ENCODE peak calls at places on chromosome 2, in eight cellular contexts. One of them, this sample, is unnamed.

GRCh38 chr2:88950010-88950409 is 258.5 kb downstream of the RPIA start:
- DNase-seq in cardiac fibroblast: peak
- DNase-seq in IMR-90: no peak
- DNase-seq in lung: no peak
- DNase-seq in stomach: no peak
- DNase-seq in breast epithelium: no peak
- DNase-seq in PC-9: no peak
- DNase-seq in sigmoid colon: no peak
- DNase-seq in this sample: no peak

GRCh38 chr2:173159794-173160463 is 84.3 kb downstream of the MAP3K20 start:
- DNase-seq in cardiac fibroblast: peak
- DNase-seq in IMR-90: peak
- DNase-seq in lung: peak
- DNase-seq in stomach: peak
- DNase-seq in breast epithelium: peak
- DNase-seq in PC-9: peak
- DNase-seq in sigmoid colon: peak
- DNase-seq in this sample: no peak

GRCh38 chr2:44389895-44390294 is 28.1 kb downstream of the CAMKMT start:
- DNase-seq in cardiac fibroblast: peak
- DNase-seq in IMR-90: no peak
- DNase-seq in lung: no peak
- DNase-seq in stomach: no peak
- DNase-seq in breast epithelium: no peak
- DNase-seq in PC-9: no peak
- DNase-seq in sigmoid colon: no peak
- DNase-seq in this sample: no peak

GRCh38 chr2:222448806-222449205 is 24.5 kb downstream of the SGPP2 start:
- DNase-seq in cardiac fibroblast: peak
- DNase-seq in IMR-90: peak
- DNase-seq in lung: peak
- DNase-seq in stomach: no peak
- DNase-seq in breast epithelium: no peak
- DNase-seq in PC-9: no peak
- DNase-seq in sigmoid colon: peak
- DNase-seq in this sample: no peak

GRCh38 chr2:237228226-237228625 is 142.5 kb downstream of the COPS8 start:
- DNase-seq in cardiac fibroblast: no peak
- DNase-seq in IMR-90: no peak
- DNase-seq in lung: no peak
- DNase-seq in stomach: no peak
- DNase-seq in breast epithelium: no peak
- DNase-seq in PC-9: no peak
- DNase-seq in sigmoid colon: no peak
- DNase-seq in this sample: no peak

GRCh38 chr2:168495524-168495923 is 39.5 kb downstream of the CERS6 start:
- DNase-seq in cardiac fibroblast: no peak
- DNase-seq in IMR-90: no peak
- DNase-seq in lung: no peak
- DNase-seq in stomach: no peak
- DNase-seq in breast epithelium: no peak
- DNase-seq in PC-9: no peak
- DNase-seq in sigmoid colon: no peak
- DNase-seq in this sample: no peak

GRCh38 chr2:223697921-223698645 is 95.9 kb upstream of the SCG2 start:
- DNase-seq in cardiac fibroblast: no peak
- DNase-seq in IMR-90: peak
- DNase-seq in lung: no peak
- DNase-seq in stomach: no peak
- DNase-seq in breast epithelium: no peak
- DNase-seq in PC-9: no peak
- DNase-seq in sigmoid colon: no peak
- DNase-seq in this sample: no peak

GRCh38 chr2:27663463-27664244 is at the start of the genes SLC4A1AP and SUPT7L:
- DNase-seq in cardiac fibroblast: peak
- DNase-seq in IMR-90: peak
- DNase-seq in lung: peak
- DNase-seq in stomach: peak
- DNase-seq in breast epithelium: peak
- DNase-seq in PC-9: peak
- DNase-seq in sigmoid colon: peak
- DNase-seq in this sample: peak

GRCh38 chr2:217978536-217979150 is 24.2 kb downstream of the TNS1 start:
- DNase-seq in cardiac fibroblast: no peak
- DNase-seq in IMR-90: no peak
- DNase-seq in lung: no peak
- DNase-seq in stomach: peak
- DNase-seq in breast epithelium: no peak
- DNase-seq in PC-9: no peak
- DNase-seq in sigmoid colon: peak
- DNase-seq in this sample: no peak

GRCh38 chr2:529425-529824 is 147.8 kb downstream of the TMEM18 start:
- DNase-seq in cardiac fibroblast: peak
- DNase-seq in IMR-90: peak
- DNase-seq in lung: no peak
- DNase-seq in stomach: no peak
- DNase-seq in breast epithelium: no peak
- DNase-seq in PC-9: peak
- DNase-seq in sigmoid colon: no peak
- DNase-seq in this sample: no peak

GRCh38 chr2:121189011-121189410 is 96.0 kb downstream of the TFCP2L1 start:
- DNase-seq in cardiac fibroblast: peak
- DNase-seq in IMR-90: no peak
- DNase-seq in lung: peak
- DNase-seq in stomach: no peak
- DNase-seq in breast epithelium: no peak
- DNase-seq in PC-9: no peak
- DNase-seq in sigmoid colon: peak
- DNase-seq in this sample: no peak

GRCh38 chr2:28449489-28450395 is 46.1 kb upstream of the PLB1 start:
- DNase-seq in cardiac fibroblast: peak
- DNase-seq in IMR-90: peak
- DNase-seq in lung: no peak
- DNase-seq in stomach: no peak
- DNase-seq in breast epithelium: no peak
- DNase-seq in PC-9: peak
- DNase-seq in sigmoid colon: peak
- DNase-seq in this sample: no peak

GRCh38 chr2:146572598-146572997 is 1272.2 kb upstream of the ACVR2A start:
- DNase-seq in cardiac fibroblast: no peak
- DNase-seq in IMR-90: peak
- DNase-seq in lung: no peak
- DNase-seq in stomach: no peak
- DNase-seq in breast epithelium: no peak
- DNase-seq in PC-9: no peak
- DNase-seq in sigmoid colon: no peak
- DNase-seq in this sample: no peak

GRCh38 chr2:96329416-96329815 is 4.3 kb downstream of the ITPRIPL1 start:
- DNase-seq in cardiac fibroblast: peak
- DNase-seq in IMR-90: peak
- DNase-seq in lung: no peak
- DNase-seq in stomach: no peak
- DNase-seq in breast epithelium: no peak
- DNase-seq in PC-9: peak
- DNase-seq in sigmoid colon: no peak
- DNase-seq in this sample: no peak

GRCh38 chr2:151947524-151948165 is 119.4 kb upstream of the ARL5A start:
- DNase-seq in cardiac fibroblast: peak
- DNase-seq in IMR-90: no peak
- DNase-seq in lung: peak
- DNase-seq in stomach: peak
- DNase-seq in breast epithelium: peak
- DNase-seq in PC-9: no peak
- DNase-seq in sigmoid colon: no peak
- DNase-seq in this sample: no peak
- TF ChIP-seq CTCF in cardiac fibroblast: no peak
- TF ChIP-seq CTCF in IMR-90: no peak
- TF ChIP-seq CTCF in lung: no peak
- TF ChIP-seq CTCF in stomach: no peak
- TF ChIP-seq CTCF in breast epithelium: no peak
- TF ChIP-seq CTCF in PC-9: peak
- TF ChIP-seq CTCF in sigmoid colon: no peak
- TF ChIP-seq CTCF in this sample: peak

GRCh38 chr2:25292408-25292807 is 49.3 kb downstream of the DNMT3A start:
- DNase-seq in cardiac fibroblast: no peak
- DNase-seq in IMR-90: no peak
- DNase-seq in lung: no peak
- DNase-seq in stomach: no peak
- DNase-seq in breast epithelium: no peak
- DNase-seq in PC-9: no peak
- DNase-seq in sigmoid colon: no peak
- DNase-seq in this sample: no peak

GRCh38 chr2:25293145-25293544 is 48.6 kb downstream of the DNMT3A start:
- DNase-seq in cardiac fibroblast: peak
- DNase-seq in IMR-90: peak
- DNase-seq in lung: no peak
- DNase-seq in stomach: no peak
- DNase-seq in breast epithelium: no peak
- DNase-seq in PC-9: no peak
- DNase-seq in sigmoid colon: no peak
- DNase-seq in this sample: no peak

GRCh38 chr2:25295654-25296053 is 46.1 kb downstream of the DNMT3A start:
- DNase-seq in cardiac fibroblast: no peak
- DNase-seq in IMR-90: no peak
- DNase-seq in lung: no peak
- DNase-seq in stomach: no peak
- DNase-seq in breast epithelium: no peak
- DNase-seq in PC-9: peak
- DNase-seq in sigmoid colon: no peak
- DNase-seq in this sample: no peak

GRCh38 chr2:25294573-25295462 is 46.9 kb downstream of the DNMT3A start:
- DNase-seq in cardiac fibroblast: peak
- DNase-seq in IMR-90: peak
- DNase-seq in lung: peak
- DNase-seq in stomach: peak
- DNase-seq in breast epithelium: peak
- DNase-seq in PC-9: peak
- DNase-seq in sigmoid colon: peak
- DNase-seq in this sample: peak

DNA sequence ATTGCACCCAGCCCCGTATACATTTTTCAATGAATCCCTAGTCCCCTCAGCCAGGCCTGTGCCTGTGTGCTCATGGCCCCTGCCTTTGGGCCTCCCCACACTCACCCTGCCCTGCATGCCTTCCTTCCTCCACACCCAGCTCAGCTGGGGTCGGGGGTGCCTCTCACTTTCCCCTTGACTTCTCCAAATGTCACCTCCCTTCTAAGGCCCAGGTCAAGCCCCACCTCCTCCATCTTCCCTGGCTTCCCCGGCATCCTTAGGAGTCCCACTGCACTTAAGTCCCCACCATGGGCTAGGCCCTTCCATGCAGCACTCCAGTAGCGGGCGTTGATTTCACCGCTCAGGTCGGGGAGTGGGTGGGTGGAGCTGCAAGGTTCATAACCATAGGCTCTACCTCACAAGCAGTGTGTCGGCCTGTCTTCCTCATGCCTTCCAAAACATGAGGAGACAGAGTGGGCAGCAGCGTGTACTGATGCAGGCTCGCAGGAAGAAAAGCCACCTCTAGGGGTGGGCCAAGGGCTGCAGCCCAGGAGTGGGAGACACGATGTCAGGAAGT is 47.7 kb downstream of the DNMT3A start:
- DNase-seq in cardiac fibroblast: no peak
- DNase-seq in IMR-90: no peak
- DNase-seq in lung: no peak
- DNase-seq in stomach: no peak
- DNase-seq in breast epithelium: no peak
- DNase-seq in PC-9: peak
- DNase-seq in sigmoid colon: no peak
- DNase-seq in this sample: no peak
- TF ChIP-seq CTCF in cardiac fibroblast: no peak
- TF ChIP-seq CTCF in IMR-90: no peak
- TF ChIP-seq CTCF in lung: no peak
- TF ChIP-seq CTCF in stomach: no peak
- TF ChIP-seq CTCF in breast epithelium: no peak
- TF ChIP-seq CTCF in PC-9: no peak
- TF ChIP-seq CTCF in sigmoid colon: no peak
- TF ChIP-seq CTCF in this sample: no peak

GRCh38 chr2:8954990-8955389 is 48.5 kb downstream of the MBOAT2 start:
- DNase-seq in cardiac fibroblast: no peak
- DNase-seq in IMR-90: peak
- DNase-seq in lung: no peak
- DNase-seq in stomach: no peak
- DNase-seq in breast epithelium: no peak
- DNase-seq in PC-9: no peak
- DNase-seq in sigmoid colon: no peak
- DNase-seq in this sample: no peak

GRCh38 chr2:8953525-8953924 is 50.0 kb downstream of the MBOAT2 start:
- DNase-seq in cardiac fibroblast: no peak
- DNase-seq in IMR-90: no peak
- DNase-seq in lung: no peak
- DNase-seq in stomach: no peak
- DNase-seq in breast epithelium: no peak
- DNase-seq in PC-9: no peak
- DNase-seq in sigmoid colon: no peak
- DNase-seq in this sample: no peak

GRCh38 chr2:8957593-8957992 is 45.9 kb downstream of the MBOAT2 start:
- DNase-seq in cardiac fibroblast: no peak
- DNase-seq in IMR-90: no peak
- DNase-seq in lung: no peak
- DNase-seq in stomach: no peak
- DNase-seq in breast epithelium: no peak
- DNase-seq in PC-9: no peak
- DNase-seq in sigmoid colon: no peak
- DNase-seq in this sample: no peak

DNA sequence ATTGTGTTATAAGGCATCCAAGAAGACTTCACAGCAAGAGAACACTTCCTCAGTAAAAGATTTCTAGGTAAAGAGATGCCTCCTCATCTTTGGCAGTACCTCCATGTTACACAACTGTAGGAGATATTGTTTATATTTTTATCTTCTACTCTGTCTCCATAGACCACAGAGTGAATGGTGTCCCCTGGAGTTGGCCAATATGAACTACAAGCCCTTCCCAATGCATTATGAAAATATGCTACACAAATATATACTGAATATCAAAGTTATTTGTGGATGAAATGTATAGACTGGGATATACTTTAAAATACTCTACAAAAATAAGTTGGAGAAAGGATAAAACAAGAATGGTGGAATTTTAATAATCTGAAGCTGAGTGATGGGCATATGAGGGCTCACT is 46.7 kb downstream of the MBOAT2 start:
- DNase-seq in cardiac fibroblast: no peak
- DNase-seq in IMR-90: no peak
- DNase-seq in lung: no peak
- DNase-seq in stomach: no peak
- DNase-seq in breast epithelium: no peak
- DNase-seq in PC-9: no peak
- DNase-seq in sigmoid colon: no peak
- DNase-seq in this sample: no peak
- TF ChIP-seq CTCF in cardiac fibroblast: peak
- TF ChIP-seq CTCF in IMR-90: no peak
- TF ChIP-seq CTCF in lung: no peak
- TF ChIP-seq CTCF in stomach: no peak
- TF ChIP-seq CTCF in breast epithelium: no peak
- TF ChIP-seq CTCF in PC-9: no peak
- TF ChIP-seq CTCF in sigmoid colon: no peak
- TF ChIP-seq CTCF in this sample: no peak

DNA sequence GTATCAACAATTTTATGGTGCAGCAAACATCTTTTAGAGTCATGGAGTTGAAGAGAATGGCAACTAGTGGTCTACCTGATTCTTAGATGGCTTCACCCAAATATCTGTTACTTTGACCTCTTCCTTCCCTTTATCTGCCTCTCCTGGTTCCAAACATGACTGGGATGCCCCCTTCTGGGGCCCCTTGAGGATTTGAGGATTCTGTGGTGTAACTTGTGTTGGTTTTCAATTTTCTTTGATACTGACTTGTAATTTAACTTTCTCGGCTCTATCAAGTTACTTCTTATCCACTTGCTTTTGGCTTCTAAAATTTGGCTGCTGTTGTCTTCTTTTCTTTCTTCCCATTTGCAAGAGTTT is 92.3 kb downstream of the DPP10 start:
- DNase-seq in cardiac fibroblast: no peak
- DNase-seq in IMR-90: no peak
- DNase-seq in lung: no peak
- DNase-seq in stomach: no peak
- DNase-seq in breast epithelium: no peak
- DNase-seq in PC-9: no peak
- DNase-seq in sigmoid colon: no peak
- DNase-seq in this sample: no peak
- TF ChIP-seq CTCF in cardiac fibroblast: no peak
- TF ChIP-seq CTCF in IMR-90: no peak
- TF ChIP-seq CTCF in lung: no peak
- TF ChIP-seq CTCF in stomach: no peak
- TF ChIP-seq CTCF in breast epithelium: no peak
- TF ChIP-seq CTCF in PC-9: no peak
- TF ChIP-seq CTCF in sigmoid colon: no peak
- TF ChIP-seq CTCF in this sample: no peak

This sample was measured in natural killer cell.